ENCODE peak calls at places on chromosomes 12 and 14, in four cellular contexts. One of them, this sample, is unnamed.

GRCh38 chr14:52883658-52884057 is 67.2 kb downstream of the FERMT2 start:
- DNase-seq in COR-L47: no peak
- DNase-seq in Daoy: no peak
- DNase-seq in body of pancreas: no peak
- DNase-seq in this sample: no peak

GRCh38 chr14:90799420-90799819 is 16.8 kb downstream of the TTC7B start:
- DNase-seq in body of pancreas: no peak
- DNase-seq in Daoy: no peak
- DNase-seq in COR-L47: no peak
- DNase-seq in this sample: no peak

GRCh38 chr12:19208456-19208855 is 78.9 kb downstream of the PLEKHA5 start:
- DNase-seq in Daoy: no peak
- DNase-seq in body of pancreas: no peak
- DNase-seq in COR-L47: no peak
- DNase-seq in this sample: peak

GRCh38 chr12:28497889-28498411 is 307.7 kb downstream of the CCDC91 start:
- DNase-seq in Daoy: no peak
- DNase-seq in COR-L47: no peak
- DNase-seq in body of pancreas: no peak
- DNase-seq in this sample: peak

GRCh38 chr12:42237052-42237852 is 796 bp downstream of the YAF2 start:
- DNase-seq in body of pancreas: peak
- DNase-seq in COR-L47: peak
- DNase-seq in Daoy: peak
- DNase-seq in this sample: peak

GRCh38 chr12:48890657-48891418 is 25.2 kb upstream of the RND1 start:
- DNase-seq in COR-L47: peak
- DNase-seq in Daoy: peak
- DNase-seq in body of pancreas: peak
- DNase-seq in this sample: peak

GRCh38 chr12:1777798-1778197 is 42.6 kb upstream of the LRTM2 start:
- DNase-seq in COR-L47: no peak
- DNase-seq in Daoy: no peak
- DNase-seq in body of pancreas: no peak
- DNase-seq in this sample: peak

GRCh38 chr12:2804390-2805145 is 7.9 kb upstream of the ITFG2 start:
- DNase-seq in COR-L47: no peak
- DNase-seq in body of pancreas: peak
- DNase-seq in Daoy: peak
- DNase-seq in this sample: peak

GRCh38 chr12:26512213-26512612 is 316.8 kb downstream of the SSPN start:
- DNase-seq in Daoy: no peak
- DNase-seq in COR-L47: no peak
- DNase-seq in body of pancreas: no peak
- DNase-seq in this sample: no peak

GRCh38 chr12:124395284-124395752 is 100.4 kb downstream of the RFLNA start:
- DNase-seq in COR-L47: peak
- DNase-seq in body of pancreas: peak
- DNase-seq in Daoy: peak
- DNase-seq in this sample: no peak

GRCh38 chr12:66087365-66087943 is 43.1 kb downstream of the LLPH start:
- DNase-seq in COR-L47: no peak
- DNase-seq in body of pancreas: peak
- DNase-seq in Daoy: peak
- DNase-seq in this sample: peak

GRCh38 chr12:56695327-56696101 is 7.4 kb upstream of the PTGES3 start:
- DNase-seq in Daoy: peak
- DNase-seq in body of pancreas: no peak
- DNase-seq in COR-L47: no peak
- DNase-seq in this sample: no peak

GRCh38 chr12:113271853-113272561 is 50.7 kb downstream of the TPCN1 start:
- DNase-seq in Daoy: peak
- DNase-seq in body of pancreas: peak
- DNase-seq in COR-L47: no peak
- DNase-seq in this sample: peak

GRCh38 chr12:129109174-129110001 is 256.1 kb downstream of the GLT1D1 start:
- DNase-seq in COR-L47: no peak
- DNase-seq in Daoy: no peak
- DNase-seq in body of pancreas: no peak
- DNase-seq in this sample: no peak

GRCh38 chr12:132466241-132467188 is 23.4 kb upstream of the FBRSL1 start:
- DNase-seq in COR-L47: no peak
- DNase-seq in Daoy: no peak
- DNase-seq in body of pancreas: peak
- DNase-seq in this sample: no peak

GRCh38 chr12:120347766-120348165 is 20.2 kb upstream of the PLA2G1B start:
- DNase-seq in Daoy: no peak
- DNase-seq in COR-L47: no peak
- DNase-seq in body of pancreas: no peak
- DNase-seq in this sample: no peak

GRCh38 chr14:34220921-34221320 is 241.1 kb downstream of the SPTSSA start:
- DNase-seq in COR-L47: no peak
- DNase-seq in body of pancreas: no peak
- DNase-seq in Daoy: no peak
- DNase-seq in this sample: no peak

GRCh38 chr14:84254205-84254788 is 1275.6 kb upstream of the FLRT2 start:
- DNase-seq in Daoy: no peak
- DNase-seq in body of pancreas: no peak
- DNase-seq in COR-L47: no peak
- DNase-seq in this sample: no peak

GRCh38 chr14:90510208-90510607 is 113.4 kb downstream of the CALM1 start:
- DNase-seq in Daoy: no peak
- DNase-seq in body of pancreas: peak
- DNase-seq in COR-L47: peak
- DNase-seq in this sample: no peak

GRCh38 chr14:43778956-43779639 is 728.0 kb downstream of the FSCB start:
- DNase-seq in COR-L47: no peak
- DNase-seq in Daoy: no peak
- DNase-seq in body of pancreas: no peak
- DNase-seq in this sample: no peak

GRCh38 chr14:75401356-75401755 is 26.5 kb upstream of the JDP2 start:
- DNase-seq in Daoy: peak
- DNase-seq in COR-L47: no peak
- DNase-seq in body of pancreas: peak
- DNase-seq in this sample: peak

GRCh38 chr14:41350476-41350875 is 256.2 kb upstream of the LRFN5 start:
- DNase-seq in COR-L47: no peak
- DNase-seq in body of pancreas: no peak
- DNase-seq in Daoy: peak
- DNase-seq in this sample: no peak

GRCh38 chr12:47507221-47507620 is 198.6 kb downstream of the RPAP3 start:
- DNase-seq in Daoy: no peak
- DNase-seq in COR-L47: no peak
- DNase-seq in body of pancreas: no peak
- DNase-seq in this sample: no peak

GRCh38 chr14:77313374-77313773 is 7.3 kb downstream of the POMT2 start:
- DNase-seq in Daoy: no peak
- DNase-seq in body of pancreas: no peak
- DNase-seq in COR-L47: no peak
- DNase-seq in this sample: no peak

GRCh38 chr12:92597997-92598396 is 104.8 kb upstream of the PLEKHG7 start:
- DNase-seq in COR-L47: no peak
- DNase-seq in body of pancreas: no peak
- DNase-seq in Daoy: peak
- DNase-seq in this sample: peak

GRCh38 chr12:109638735-109639134 is 65.1 kb downstream of the MVK start:
- DNase-seq in COR-L47: no peak
- DNase-seq in Daoy: no peak
- DNase-seq in body of pancreas: no peak
- DNase-seq in this sample: no peak

GRCh38 chr14:92586001-92586947 is 72.7 kb downstream of the RIN3 start:
- DNase-seq in Daoy: peak
- DNase-seq in COR-L47: no peak
- DNase-seq in body of pancreas: peak
- DNase-seq in this sample: peak

GRCh38 chr12:31118347-31118830 is 44.7 kb downstream of the DDX11 start:
- DNase-seq in COR-L47: peak
- DNase-seq in body of pancreas: no peak
- DNase-seq in Daoy: peak
- DNase-seq in this sample: no peak

GRCh38 chr14:67045440-67045839 is 143.8 kb upstream of the GARIN2 start:
- DNase-seq in Daoy: no peak
- DNase-seq in COR-L47: no peak
- DNase-seq in body of pancreas: no peak
- DNase-seq in this sample: no peak

GRCh38 chr14:43579743-43580142 is 927.3 kb downstream of the FSCB start:
- DNase-seq in Daoy: no peak
- DNase-seq in COR-L47: no peak
- DNase-seq in body of pancreas: no peak
- DNase-seq in this sample: no peak

This sample was measured in M059J.